ENCODE peak calls at places on chromosome 21, in eight cellular contexts. V, H, X, D, T, S, U and C are unnamed samples.

GRCh38 chr21:42925114-42925907 is at the start of gene ERVH48-1:
- DNase-seq in U (no peak), H (no peak), X (peak; percentile 11), S (no peak), T (no peak), V (no peak), D (no peak), C (no peak)

GRCh38 chr21:25572895-25573310 is 34.4 kb downstream of the MRPL39 start:
- DNase-seq in U (no peak), X (peak; percentile 59), D (no peak), V (no peak), S (no peak), T (no peak), H (peak; percentile 29), C (no peak)

GRCh38 chr21:44965251-44966022 is 25.6 kb downstream of the SLX9 start:
- DNase-seq in H (peak; percentile 18), X (peak; percentile 94), S (peak; percentile 80), D (peak; percentile 59), U (no peak), T (no peak), V (no peak), C (peak; percentile 75)

GRCh38 chr21:35748683-35749314 is 311.5 kb downstream of the SETD4 start:
- DNase-seq in X (no peak), S (no peak), T (no peak), D (no peak), V (no peak), H (no peak), U (no peak), C (no peak)

GRCh38 chr21:45522986-45523385 is 19.3 kb downstream of the SLC19A1 start:
- DNase-seq in D (no peak), X (no peak), T (no peak), V (no peak), H (no peak), U (no peak), S (no peak), C (no peak)

GRCh38 chr21:32452641-32453040 is 40.1 kb downstream of the EVA1C start:
- DNase-seq in T (no peak), U (no peak), V (no peak), D (no peak), S (no peak), H (no peak), X (no peak), C (no peak)

GRCh38 chr21:43712268-43712942 is 6.5 kb upstream of the PDXK start:
- DNase-seq in U (peak; percentile 90), V (no peak), X (peak; percentile 32), T (no peak), S (no peak), H (no peak), D (no peak), C (no peak)

GRCh38 chr21:34857874-34858273 is 189.1 kb downstream of the CLIC6 start:
- DNase-seq in D (no peak), X (no peak), H (no peak), S (no peak), V (no peak), U (no peak), T (no peak), C (no peak)

GRCh38 chr21:45551316-45551715 is 9.1 kb upstream of the SLC19A1 start:
- DNase-seq in U (no peak), X (peak; percentile 91), T (no peak), H (no peak), V (no peak), D (no peak), S (peak; percentile 94), C (peak; percentile 40)

GRCh38 chr21:33981341-33982101 is 65.9 kb upstream of the ATP5PO start:
- DNase-seq in T (no peak), D (no peak), S (peak; percentile 90), X (no peak), H (no peak), U (no peak), V (no peak), C (peak; percentile 85)

GRCh38 chr21:34910396-34910795 is 138.7 kb downstream of the RUNX1 start:
- DNase-seq in T (no peak), H (no peak), X (no peak), U (no peak), S (no peak), D (no peak), V (no peak), C (no peak)

GRCh38 chr21:41362605-41363369 is 960 bp downstream of the MX2 start:
- DNase-seq in D (no peak), H (no peak), X (no peak), T (no peak), V (no peak), U (no peak), S (no peak), C (no peak)

GRCh38 chr21:41359289-41359688 is 2.5 kb upstream of the MX2 start:
- DNase-seq in U (no peak), T (no peak), H (no peak), D (no peak), S (no peak), V (no peak), X (no peak), C (no peak)

GRCh38 chr21:41361786-41362604 is at the start of gene MX2:
- DNase-seq in S (peak; percentile 93), X (peak; percentile 81), H (peak; percentile 90), U (peak; percentile 61), D (peak; percentile 37), T (peak; percentile 78), V (peak; percentile 19), C (peak; percentile 52)

GRCh38 chr21:41360072-41360821 is 1.6 kb upstream of the MX2 start:
- DNase-seq in V (no peak), D (peak; percentile 10), T (no peak), X (peak; percentile 26), U (peak; percentile 65), S (peak; percentile 57), H (no peak), C (peak; percentile 13)

GRCh38 chr21:41361053-41361785 is 608 bp upstream of the MX2 start:
- DNase-seq in S (no peak), T (no peak), H (no peak), U (no peak), X (no peak), V (no peak), D (no peak), C (no peak)
- H3K4me3 ChIP-seq in S (peak overlapping the region; percentile 60), T (no peak overlapping the region), H (peak overlapping the region; percentile 91), U (peak overlapping the region; percentile 27), X (no peak overlapping the region), V (peak overlapping the region; percentile 37), D (no peak overlapping the region), C (no peak overlapping the region)

GRCh38 chr21:20999567-21000169 is 1.5 kb downstream of the NCAM2 start:
- DNase-seq in S (peak; percentile 59), H (no peak), V (no peak), T (no peak), D (no peak), U (peak; percentile 44), X (peak; percentile 49), C (no peak)
- H3K4me3 ChIP-seq in S (no peak overlapping the region), H (no peak overlapping the region), V (no peak overlapping the region), T (no peak overlapping the region), D (no peak overlapping the region), U (no peak overlapping the region), X (no peak overlapping the region), C (no peak overlapping the region)

DNA sequence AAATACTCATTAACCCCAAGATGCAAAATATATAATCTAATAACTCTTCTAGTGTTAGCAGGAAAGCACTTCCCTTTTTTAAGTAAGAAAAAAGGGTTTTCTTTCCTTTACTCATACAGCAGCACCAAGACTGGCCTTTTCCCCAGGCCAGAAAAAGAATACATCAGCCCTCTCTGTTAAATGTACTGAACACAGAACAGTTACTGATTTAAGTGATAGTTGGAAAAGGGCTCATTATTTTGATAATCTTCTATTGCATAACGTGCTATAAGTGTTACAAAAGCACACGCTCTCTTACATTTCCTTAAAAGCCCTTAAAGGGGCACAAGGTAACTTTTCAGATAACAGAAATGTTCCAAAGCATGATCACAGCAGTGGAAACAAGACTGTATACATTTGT is 142.9 kb downstream of the TIAM1 start:
- DNase-seq in S (no peak), X (no peak), H (no peak), T (no peak), V (no peak), D (no peak), U (no peak), C (no peak)
- H3K4me3 ChIP-seq in S (no peak overlapping the region), X (no peak overlapping the region), H (no peak overlapping the region), T (no peak overlapping the region), V (no peak overlapping the region), D (no peak overlapping the region), U (no peak overlapping the region), C (no peak overlapping the region)

GRCh38 chr21:46661627-46662366 is 26.3 kb downstream of the PRMT2 start:
- DNase-seq in D (no peak), S (no peak), T (no peak), V (no peak), X (no peak), U (no peak), H (no peak), C (no peak)
- H3K4me3 ChIP-seq in D (peak overlapping the region; percentile 29), S (peak overlapping the region; percentile 29), T (no peak overlapping the region), V (peak overlapping the region; percentile 9), X (no peak overlapping the region), U (no peak overlapping the region), H (no peak overlapping the region), C (peak overlapping the region; percentile 38)

DNA sequence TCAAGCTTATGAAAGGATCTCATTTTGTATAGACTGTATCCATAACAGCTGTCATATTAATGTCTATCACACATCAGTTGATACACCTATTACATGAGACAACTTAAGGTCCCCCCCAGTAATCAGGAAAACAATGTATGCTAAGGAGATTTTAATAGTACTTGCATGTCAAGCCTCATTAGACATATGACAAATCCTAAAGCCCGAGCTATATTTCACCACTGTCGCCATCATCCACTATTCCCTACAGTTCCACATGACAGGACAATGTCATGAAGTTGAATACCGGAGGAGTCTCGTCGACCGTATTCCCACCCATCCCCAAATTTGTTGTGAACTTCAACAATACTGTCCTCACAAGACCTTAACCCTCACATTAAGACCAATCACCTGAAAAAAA is 3.4 kb downstream of the HMGN1 start:
- DNase-seq in T (no peak), V (no peak), S (no peak), H (no peak), X (no peak), U (no peak), D (no peak), C (no peak)
- H3K4me3 ChIP-seq in T (no peak overlapping the region), V (no peak overlapping the region), S (no peak overlapping the region), H (no peak overlapping the region), X (no peak overlapping the region), U (no peak overlapping the region), D (no peak overlapping the region), C (no peak overlapping the region)

DNA sequence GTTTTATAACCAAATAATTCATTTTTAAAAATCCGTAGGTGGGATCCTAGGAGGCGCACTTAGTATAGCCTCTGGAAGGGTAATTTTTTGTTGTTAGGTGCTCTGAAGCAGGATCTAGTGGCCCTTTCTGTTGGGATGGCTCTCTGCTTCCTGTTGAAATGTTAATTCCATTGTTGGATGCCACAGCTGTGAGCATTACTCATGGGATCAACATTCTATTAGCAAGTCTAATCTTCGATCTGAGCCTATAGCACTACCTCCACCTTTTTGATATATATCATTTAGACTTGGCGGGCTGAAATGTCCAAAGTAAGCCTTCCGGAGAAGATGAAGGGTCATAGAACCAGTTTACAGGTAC is 1.3 kb downstream of the CXADR start:
- DNase-seq in T (no peak), X (no peak), S (no peak), H (no peak), V (no peak), D (no peak), U (no peak), C (no peak)
- H3K4me3 ChIP-seq in T (no peak overlapping the region), X (no peak overlapping the region), S (no peak overlapping the region), H (peak overlapping the region; percentile 70), V (peak overlapping the region; percentile 59), D (peak overlapping the region; percentile 69), U (peak overlapping the region; percentile 66), C (no peak overlapping the region)

GRCh38 chr21:29481081-29481480 is 182.4 kb downstream of the BACH1 start:
- DNase-seq in U (no peak), X (no peak), T (no peak), H (no peak), D (no peak), V (no peak), S (no peak), C (no peak)
- H3K4me3 ChIP-seq in U (no peak overlapping the region), X (no peak overlapping the region), T (no peak overlapping the region), H (no peak overlapping the region), D (no peak overlapping the region), V (no peak overlapping the region), S (no peak overlapping the region), C (no peak overlapping the region)